ENCODE peak calls at places on chromosomes 11 and 22, in four cellular contexts. I is lower leg skin, E is GM06990, D is cardiac muscle cell. U is an unnamed sample.

GRCh38 chr22:46750861-46751260 is 11.6 kb upstream of the TBC1D22A start:
- DNase-seq in I (no peak), E (no peak), D (no peak), U (no peak)

GRCh38 chr11:61065955-61066638 is 36.2 kb upstream of the CD5 start:
- DNase-seq in I (no peak), E (no peak), D (no peak), U (no peak)

GRCh38 chr11:1083621-1084551 is 9.2 kb downstream of the MUC2 start:
- DNase-seq in I (no peak), E (no peak), D (no peak), U (no peak)

GRCh38 chr11:8709002-8709672 is 26.5 kb downstream of the RPL27A start:
- DNase-seq in I (peak; percentile 74), E (no peak), D (peak; percentile 96), U (no peak)

GRCh38 chr22:49678842-49679170 is 148.9 kb downstream of the BRD1 start:
- DNase-seq in I (no peak), E (no peak), D (no peak), U (no peak)

GRCh38 chr11:69444381-69445130 is 36.9 kb upstream of the LINC01488 start:
- DNase-seq in I (peak; percentile 76), E (no peak), D (peak; percentile 95), U (peak; percentile 53)

GRCh38 chr11:14029415-14029814 is 66.9 kb downstream of the SPON1 start:
- DNase-seq in I (no peak), E (no peak), D (peak; percentile 3), U (no peak)

GRCh38 chr22:44452531-44453420 is 45.3 kb downstream of the RTL6 start:
- DNase-seq in I (no peak), E (no peak), D (no peak), U (no peak)

GRCh38 chr11:64124147-64124546 is 41.8 kb downstream of the MACROD1 start:
- DNase-seq in I (no peak), E (no peak), D (no peak), U (no peak)

GRCh38 chr11:34667810-34668582 is 47.1 kb downstream of the EHF start:
- DNase-seq in I (no peak), E (no peak), D (no peak), U (no peak)

GRCh38 chr11:17116121-17116520 is 38.7 kb upstream of the RPS13 start:
- DNase-seq in I (no peak), E (no peak), D (peak; percentile 7), U (no peak)

GRCh38 chr11:17121981-17122380 is 44.5 kb upstream of the RPS13 start:
- DNase-seq in I (no peak), E (no peak), D (no peak), U (no peak)

GRCh38 chr11:17117262-17117661 is 39.8 kb upstream of the RPS13 start:
- DNase-seq in I (no peak), E (no peak), D (no peak), U (no peak)
- TF ChIP-seq CTCF in I (no peak), E (no peak), D (no peak), U (no peak)

DNA sequence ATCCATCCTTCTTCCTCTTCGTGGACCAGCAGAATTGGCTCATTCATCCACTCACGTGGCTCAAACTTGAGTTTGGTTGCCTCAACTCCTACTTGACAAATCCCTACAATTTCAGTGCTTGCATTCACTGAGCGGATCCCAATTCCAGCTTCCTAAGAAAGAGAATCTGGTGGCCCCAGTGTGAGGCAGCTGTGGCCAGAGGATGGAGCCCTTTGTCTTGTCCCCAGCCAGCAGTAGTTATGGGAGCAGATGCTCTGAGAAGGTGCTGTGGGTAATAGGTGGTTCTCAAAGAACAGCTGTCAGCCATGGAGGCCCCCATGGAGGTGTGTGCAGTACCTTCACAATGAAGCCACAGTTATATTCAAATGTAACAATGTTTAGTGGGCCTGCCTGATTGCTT is 39.3 kb downstream of the KREMEN1 start:
- DNase-seq in I (no peak), E (no peak), D (no peak), U (no peak)
- TF ChIP-seq CTCF in I (no peak), E (no peak), D (no peak), U (no peak)

DNA sequence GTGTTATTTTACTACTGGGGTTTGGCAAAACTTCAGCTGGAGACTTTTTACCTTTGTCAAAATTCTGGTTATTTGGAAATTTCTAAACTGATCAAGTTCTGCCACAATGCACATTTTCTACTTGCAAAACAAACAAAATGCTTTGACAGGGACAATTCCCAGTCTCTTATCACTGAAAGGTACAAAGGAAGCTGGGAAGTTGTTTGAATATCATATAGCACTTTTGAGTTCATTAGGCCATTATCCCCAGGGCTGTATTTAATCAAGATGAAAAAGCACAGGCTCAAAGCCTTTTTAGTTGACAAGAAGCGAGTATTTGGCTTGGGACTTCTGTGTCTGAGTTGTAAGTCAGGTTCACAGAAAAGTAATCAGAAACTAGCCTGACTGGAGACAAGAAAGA is 3.0 kb upstream of the HORMAD2 start:
- DNase-seq in I (no peak), E (no peak), D (no peak), U (no peak)
- TF ChIP-seq CTCF in I (no peak), E (no peak), D (no peak), U (no peak)

GRCh38 chr11:66264893-66265292 is 3.5 kb upstream of the RAB1B start:
- DNase-seq in I (no peak), E (no peak), D (no peak), U (no peak)
- TF ChIP-seq CTCF in I (no peak), E (peak; percentile 51), D (peak; percentile 37), U (peak; percentile 48)

GRCh38 chr11:117200813-117201515 is 1.8 kb downstream of the TAGLN start:
- DNase-seq in I (no peak), E (no peak), D (peak; percentile 42), U (no peak)
- TF ChIP-seq CTCF in I (no peak), E (no peak), D (no peak), U (no peak)

GRCh38 chr11:102829671-102830070 is 13.7 kb downstream of the MMP3 start:
- DNase-seq in I (no peak), E (no peak), D (no peak), U (no peak)

GRCh38 chr11:102831709-102832492 is 11.5 kb downstream of the MMP3 start:
- DNase-seq in I (no peak), E (no peak), D (peak; percentile 8), U (no peak)

GRCh38 chr11:102832612-102833011 is 10.8 kb downstream of the MMP3 start:
- DNase-seq in I (no peak), E (no peak), D (no peak), U (no peak)

GRCh38 chr11:102830328-102830727 is 13.1 kb downstream of the MMP3 start:
- DNase-seq in I (no peak), E (no peak), D (no peak), U (no peak)

DNA sequence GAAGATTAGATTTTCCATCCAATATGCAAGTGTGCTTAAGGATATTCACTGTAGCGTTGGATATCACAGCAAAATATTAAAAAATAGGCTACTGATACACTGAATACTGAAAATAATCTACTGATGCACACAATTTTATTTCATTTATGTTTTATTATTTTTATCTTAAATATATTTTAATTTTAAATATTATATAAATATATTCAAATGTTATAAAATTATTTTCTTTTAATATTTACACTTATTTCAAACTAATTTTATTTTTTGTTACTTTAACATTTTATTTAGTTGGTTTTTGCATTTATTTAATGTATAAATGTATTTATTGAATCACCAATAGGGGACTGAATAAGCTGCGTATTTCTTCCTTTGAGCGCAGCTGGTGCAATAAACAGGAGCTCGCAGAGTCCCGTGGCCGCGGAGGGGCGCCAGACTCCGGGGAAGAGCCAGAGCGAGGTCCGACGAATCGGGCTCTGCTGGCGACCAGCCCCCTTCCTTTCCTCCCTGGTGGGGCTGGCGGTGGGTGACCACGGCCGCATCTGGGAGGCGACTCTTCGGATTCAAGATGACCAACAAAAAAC is 12.2 kb downstream of the MMP3 start:
- DNase-seq in I (peak; percentile 32), E (peak; percentile 1), D (peak; percentile 38), U (no peak)
- TF ChIP-seq CTCF in I (no peak), E (peak; percentile 54), D (peak; percentile 43), U (no peak)

DNA sequence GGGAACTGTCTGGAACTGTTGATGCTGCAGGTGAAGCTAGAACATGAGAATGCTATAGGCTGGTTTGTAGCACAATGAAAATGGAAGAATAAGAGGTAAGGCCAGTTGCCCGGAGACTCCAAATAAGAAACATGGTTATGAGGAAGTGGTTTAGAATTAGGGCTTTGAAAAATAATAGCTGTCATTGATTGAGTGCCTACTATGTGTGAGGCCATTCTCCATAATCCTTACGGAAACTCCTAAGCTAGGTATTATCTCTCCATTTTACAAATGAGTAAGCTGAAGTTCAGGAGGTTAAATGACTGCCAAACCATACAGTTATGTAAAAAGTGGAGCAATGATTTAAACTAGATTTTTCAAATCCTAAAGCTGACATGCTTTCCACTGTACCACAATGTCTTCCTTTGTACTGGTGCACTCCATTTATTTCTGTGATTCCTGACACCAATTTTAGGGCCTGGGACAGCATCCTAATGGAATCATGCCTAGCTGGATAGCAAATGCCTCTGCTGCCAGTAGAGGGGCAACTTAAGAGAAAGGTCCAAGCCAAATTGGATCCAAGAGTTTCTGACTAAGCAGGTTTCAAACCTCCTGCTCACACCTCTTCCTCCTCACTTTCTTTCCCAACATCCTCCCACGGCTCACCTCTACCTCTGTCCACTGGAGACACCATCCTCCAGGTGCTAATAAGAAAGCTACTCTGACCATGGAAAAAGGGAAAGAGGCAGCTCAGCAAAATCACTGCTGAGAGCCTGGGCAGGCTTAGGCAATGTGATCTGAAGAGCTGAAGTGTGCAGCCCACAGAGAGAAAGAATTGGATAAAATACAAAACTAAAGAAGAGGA is 46.9 kb upstream of the PICALM start:
- DNase-seq in I (no peak), E (no peak), D (no peak), U (no peak)
- TF ChIP-seq CTCF in I (no peak), E (peak; percentile 13), D (no peak), U (no peak)

GRCh38 chr22:36232715-36233401 is 6.5 kb downstream of the APOL2 start:
- DNase-seq in I (no peak), E (no peak), D (no peak), U (no peak)
- TF ChIP-seq CTCF in I (no peak), E (no peak), D (no peak), U (no peak)

GRCh38 chr11:12288934-12289666 is 88.3 kb upstream of the PARVA start:
- DNase-seq in I (peak; percentile 15), E (no peak), D (no peak), U (no peak)
- TF ChIP-seq CTCF in I (no peak), E (no peak), D (no peak), U (no peak)